ENCODE peak calls at places on chromosome 1, in nine cellular contexts. One of them, this sample, is unnamed.

GRCh38 chr1:178613271-178613945 is 100.5 kb downstream of the TEX35 start:
- DNase-seq in memory B cell: no peak
- DNase-seq in stimulated activated CD8-positive, alpha-beta memory T cell treated with anti-CD3 and anti-CD28 coated beads, Interleukin-12 subunit alpha, Interleukin-12 subunit beta, amount 100 ng/mL, for 4 hours: no peak
- DNase-seq in endothelial cell: no peak
- DNase-seq in GOT3: no peak
- DNase-seq in Caki2: no peak
- DNase-seq in astrocyte of the spinal cord: no peak
- DNase-seq in midbrain: no peak
- DNase-seq in amniotic stem cell: no peak
- DNase-seq in this sample: no peak

GRCh38 chr1:24369801-24370200 is 43.8 kb downstream of the STPG1 start:
- DNase-seq in astrocyte of the spinal cord: no peak
- DNase-seq in amniotic stem cell: no peak
- DNase-seq in stimulated activated CD8-positive, alpha-beta memory T cell treated with anti-CD3 and anti-CD28 coated beads, Interleukin-12 subunit alpha, Interleukin-12 subunit beta, amount 100 ng/mL, for 4 hours: no peak
- DNase-seq in midbrain: no peak
- DNase-seq in Caki2: no peak
- DNase-seq in memory B cell: no peak
- DNase-seq in endothelial cell: no peak
- DNase-seq in GOT3: no peak
- DNase-seq in this sample: no peak

GRCh38 chr1:24683713-24684162 is 40.6 kb downstream of the SRRM1 start:
- DNase-seq in amniotic stem cell: peak
- DNase-seq in stimulated activated CD8-positive, alpha-beta memory T cell treated with anti-CD3 and anti-CD28 coated beads, Interleukin-12 subunit alpha, Interleukin-12 subunit beta, amount 100 ng/mL, for 4 hours: no peak
- DNase-seq in memory B cell: no peak
- DNase-seq in midbrain: no peak
- DNase-seq in GOT3: no peak
- DNase-seq in Caki2: peak
- DNase-seq in astrocyte of the spinal cord: peak
- DNase-seq in endothelial cell: no peak
- DNase-seq in this sample: peak

GRCh38 chr1:231013391-231014015 is 26.6 kb downstream of the FAM89A start:
- DNase-seq in stimulated activated CD8-positive, alpha-beta memory T cell treated with anti-CD3 and anti-CD28 coated beads, Interleukin-12 subunit alpha, Interleukin-12 subunit beta, amount 100 ng/mL, for 4 hours: no peak
- DNase-seq in endothelial cell: no peak
- DNase-seq in midbrain: no peak
- DNase-seq in amniotic stem cell: no peak
- DNase-seq in Caki2: no peak
- DNase-seq in memory B cell: no peak
- DNase-seq in astrocyte of the spinal cord: no peak
- DNase-seq in GOT3: no peak
- DNase-seq in this sample: no peak

GRCh38 chr1:41289196-41289595 is 47.1 kb upstream of the SCMH1 start:
- DNase-seq in midbrain: no peak
- DNase-seq in endothelial cell: no peak
- DNase-seq in astrocyte of the spinal cord: no peak
- DNase-seq in amniotic stem cell: no peak
- DNase-seq in stimulated activated CD8-positive, alpha-beta memory T cell treated with anti-CD3 and anti-CD28 coated beads, Interleukin-12 subunit alpha, Interleukin-12 subunit beta, amount 100 ng/mL, for 4 hours: no peak
- DNase-seq in Caki2: no peak
- DNase-seq in GOT3: no peak
- DNase-seq in memory B cell: no peak
- DNase-seq in this sample: no peak

GRCh38 chr1:201831371-201831770 is 2.4 kb downstream of the IPO9 start:
- DNase-seq in GOT3: no peak
- DNase-seq in amniotic stem cell: no peak
- DNase-seq in memory B cell: no peak
- DNase-seq in midbrain: no peak
- DNase-seq in Caki2: no peak
- DNase-seq in stimulated activated CD8-positive, alpha-beta memory T cell treated with anti-CD3 and anti-CD28 coated beads, Interleukin-12 subunit alpha, Interleukin-12 subunit beta, amount 100 ng/mL, for 4 hours: no peak
- DNase-seq in endothelial cell: no peak
- DNase-seq in astrocyte of the spinal cord: no peak
- DNase-seq in this sample: no peak

GRCh38 chr1:211630236-211631081 is 45.0 kb downstream of the NEK2 start:
- DNase-seq in endothelial cell: no peak
- DNase-seq in amniotic stem cell: no peak
- DNase-seq in astrocyte of the spinal cord: no peak
- DNase-seq in memory B cell: no peak
- DNase-seq in GOT3: no peak
- DNase-seq in midbrain: no peak
- DNase-seq in Caki2: no peak
- DNase-seq in stimulated activated CD8-positive, alpha-beta memory T cell treated with anti-CD3 and anti-CD28 coated beads, Interleukin-12 subunit alpha, Interleukin-12 subunit beta, amount 100 ng/mL, for 4 hours: no peak
- DNase-seq in this sample: no peak

GRCh38 chr1:215569987-215570824 is 3.1 kb downstream of the KCTD3 start:
- DNase-seq in stimulated activated CD8-positive, alpha-beta memory T cell treated with anti-CD3 and anti-CD28 coated beads, Interleukin-12 subunit alpha, Interleukin-12 subunit beta, amount 100 ng/mL, for 4 hours: no peak
- DNase-seq in GOT3: no peak
- DNase-seq in astrocyte of the spinal cord: no peak
- DNase-seq in memory B cell: no peak
- DNase-seq in midbrain: no peak
- DNase-seq in amniotic stem cell: no peak
- DNase-seq in endothelial cell: no peak
- DNase-seq in Caki2: peak
- DNase-seq in this sample: no peak

GRCh38 chr1:17059391-17060128 is 5.7 kb upstream of the SDHB start:
- DNase-seq in Caki2: peak
- DNase-seq in GOT3: peak
- DNase-seq in endothelial cell: peak
- DNase-seq in astrocyte of the spinal cord: peak
- DNase-seq in amniotic stem cell: peak
- DNase-seq in midbrain: peak
- DNase-seq in memory B cell: peak
- DNase-seq in stimulated activated CD8-positive, alpha-beta memory T cell treated with anti-CD3 and anti-CD28 coated beads, Interleukin-12 subunit alpha, Interleukin-12 subunit beta, amount 100 ng/mL, for 4 hours: no peak
- DNase-seq in this sample: no peak

GRCh38 chr1:83909687-83910086 is 89.2 kb downstream of the TTLL7 start:
- DNase-seq in astrocyte of the spinal cord: no peak
- DNase-seq in amniotic stem cell: no peak
- DNase-seq in stimulated activated CD8-positive, alpha-beta memory T cell treated with anti-CD3 and anti-CD28 coated beads, Interleukin-12 subunit alpha, Interleukin-12 subunit beta, amount 100 ng/mL, for 4 hours: no peak
- DNase-seq in memory B cell: no peak
- DNase-seq in Caki2: no peak
- DNase-seq in midbrain: no peak
- DNase-seq in GOT3: no peak
- DNase-seq in endothelial cell: no peak
- DNase-seq in this sample: no peak

GRCh38 chr1:232486454-232487202 is 143.3 kb downstream of the SIPA1L2 start:
- DNase-seq in midbrain: no peak
- DNase-seq in GOT3: no peak
- DNase-seq in memory B cell: no peak
- DNase-seq in amniotic stem cell: no peak
- DNase-seq in astrocyte of the spinal cord: no peak
- DNase-seq in endothelial cell: no peak
- DNase-seq in Caki2: no peak
- DNase-seq in stimulated activated CD8-positive, alpha-beta memory T cell treated with anti-CD3 and anti-CD28 coated beads, Interleukin-12 subunit alpha, Interleukin-12 subunit beta, amount 100 ng/mL, for 4 hours: no peak
- DNase-seq in this sample: peak

GRCh38 chr1:201219481-201220387 is 29.1 kb downstream of the IGFN1 start:
- DNase-seq in astrocyte of the spinal cord: no peak
- DNase-seq in stimulated activated CD8-positive, alpha-beta memory T cell treated with anti-CD3 and anti-CD28 coated beads, Interleukin-12 subunit alpha, Interleukin-12 subunit beta, amount 100 ng/mL, for 4 hours: no peak
- DNase-seq in endothelial cell: no peak
- DNase-seq in memory B cell: no peak
- DNase-seq in midbrain: no peak
- DNase-seq in GOT3: no peak
- DNase-seq in Caki2: no peak
- DNase-seq in amniotic stem cell: no peak
- DNase-seq in this sample: no peak

GRCh38 chr1:153687346-153687745 is 8.9 kb downstream of the NPR1 start:
- DNase-seq in Caki2: no peak
- DNase-seq in astrocyte of the spinal cord: no peak
- DNase-seq in amniotic stem cell: no peak
- DNase-seq in memory B cell: no peak
- DNase-seq in midbrain: no peak
- DNase-seq in endothelial cell: no peak
- DNase-seq in GOT3: no peak
- DNase-seq in stimulated activated CD8-positive, alpha-beta memory T cell treated with anti-CD3 and anti-CD28 coated beads, Interleukin-12 subunit alpha, Interleukin-12 subunit beta, amount 100 ng/mL, for 4 hours: no peak
- DNase-seq in this sample: no peak

GRCh38 chr1:226405411-226405988 is 2.4 kb downstream of the PARP1 start:
- DNase-seq in GOT3: no peak
- DNase-seq in midbrain: no peak
- DNase-seq in astrocyte of the spinal cord: no peak
- DNase-seq in stimulated activated CD8-positive, alpha-beta memory T cell treated with anti-CD3 and anti-CD28 coated beads, Interleukin-12 subunit alpha, Interleukin-12 subunit beta, amount 100 ng/mL, for 4 hours: no peak
- DNase-seq in endothelial cell: no peak
- DNase-seq in Caki2: no peak
- DNase-seq in memory B cell: no peak
- DNase-seq in amniotic stem cell: no peak
- DNase-seq in this sample: no peak

GRCh38 chr1:150072959-150073358 is 5.4 kb downstream of the VPS45 start:
- DNase-seq in memory B cell: peak
- DNase-seq in astrocyte of the spinal cord: peak
- DNase-seq in stimulated activated CD8-positive, alpha-beta memory T cell treated with anti-CD3 and anti-CD28 coated beads, Interleukin-12 subunit alpha, Interleukin-12 subunit beta, amount 100 ng/mL, for 4 hours: no peak
- DNase-seq in Caki2: peak
- DNase-seq in endothelial cell: no peak
- DNase-seq in amniotic stem cell: no peak
- DNase-seq in GOT3: no peak
- DNase-seq in midbrain: no peak
- DNase-seq in this sample: no peak

GRCh38 chr1:96234299-96234698 is 487.3 kb upstream of the PTBP2 start:
- DNase-seq in stimulated activated CD8-positive, alpha-beta memory T cell treated with anti-CD3 and anti-CD28 coated beads, Interleukin-12 subunit alpha, Interleukin-12 subunit beta, amount 100 ng/mL, for 4 hours: no peak
- DNase-seq in memory B cell: no peak
- DNase-seq in GOT3: no peak
- DNase-seq in astrocyte of the spinal cord: peak
- DNase-seq in Caki2: no peak
- DNase-seq in midbrain: no peak
- DNase-seq in amniotic stem cell: no peak
- DNase-seq in endothelial cell: no peak
- DNase-seq in this sample: no peak

GRCh38 chr1:160634543-160635491 is 12.0 kb downstream of the SLAMF1 start:
- DNase-seq in astrocyte of the spinal cord: no peak
- DNase-seq in endothelial cell: no peak
- DNase-seq in stimulated activated CD8-positive, alpha-beta memory T cell treated with anti-CD3 and anti-CD28 coated beads, Interleukin-12 subunit alpha, Interleukin-12 subunit beta, amount 100 ng/mL, for 4 hours: no peak
- DNase-seq in memory B cell: no peak
- DNase-seq in midbrain: no peak
- DNase-seq in GOT3: no peak
- DNase-seq in amniotic stem cell: no peak
- DNase-seq in Caki2: no peak
- DNase-seq in this sample: no peak

GRCh38 chr1:229862017-229862774 is 204.8 kb upstream of the GALNT2 start:
- DNase-seq in amniotic stem cell: no peak
- DNase-seq in Caki2: no peak
- DNase-seq in stimulated activated CD8-positive, alpha-beta memory T cell treated with anti-CD3 and anti-CD28 coated beads, Interleukin-12 subunit alpha, Interleukin-12 subunit beta, amount 100 ng/mL, for 4 hours: no peak
- DNase-seq in memory B cell: no peak
- DNase-seq in midbrain: peak
- DNase-seq in astrocyte of the spinal cord: peak
- DNase-seq in GOT3: no peak
- DNase-seq in endothelial cell: no peak
- DNase-seq in this sample: no peak

GRCh38 chr1:110480356-110481096 is 29.6 kb downstream of the PROK1 start:
- DNase-seq in stimulated activated CD8-positive, alpha-beta memory T cell treated with anti-CD3 and anti-CD28 coated beads, Interleukin-12 subunit alpha, Interleukin-12 subunit beta, amount 100 ng/mL, for 4 hours: no peak
- DNase-seq in astrocyte of the spinal cord: no peak
- DNase-seq in GOT3: no peak
- DNase-seq in midbrain: no peak
- DNase-seq in memory B cell: no peak
- DNase-seq in Caki2: no peak
- DNase-seq in endothelial cell: no peak
- DNase-seq in amniotic stem cell: no peak
- DNase-seq in this sample: no peak

GRCh38 chr1:206470692-206471414 is 577 bp downstream of the IKBKE start:
- DNase-seq in stimulated activated CD8-positive, alpha-beta memory T cell treated with anti-CD3 and anti-CD28 coated beads, Interleukin-12 subunit alpha, Interleukin-12 subunit beta, amount 100 ng/mL, for 4 hours: peak
- DNase-seq in memory B cell: no peak
- DNase-seq in midbrain: no peak
- DNase-seq in Caki2: peak
- DNase-seq in endothelial cell: peak
- DNase-seq in astrocyte of the spinal cord: peak
- DNase-seq in amniotic stem cell: no peak
- DNase-seq in GOT3: no peak
- DNase-seq in this sample: peak

GRCh38 chr1:214603819-214604252 is 841 bp downstream of the CENPF start:
- DNase-seq in stimulated activated CD8-positive, alpha-beta memory T cell treated with anti-CD3 and anti-CD28 coated beads, Interleukin-12 subunit alpha, Interleukin-12 subunit beta, amount 100 ng/mL, for 4 hours: no peak
- DNase-seq in astrocyte of the spinal cord: no peak
- DNase-seq in Caki2: no peak
- DNase-seq in memory B cell: no peak
- DNase-seq in endothelial cell: no peak
- DNase-seq in GOT3: no peak
- DNase-seq in midbrain: no peak
- DNase-seq in amniotic stem cell: no peak
- DNase-seq in this sample: no peak

GRCh38 chr1:235056937-235057336 is 71.7 kb downstream of the TOMM20 start:
- DNase-seq in GOT3: no peak
- DNase-seq in amniotic stem cell: no peak
- DNase-seq in endothelial cell: no peak
- DNase-seq in Caki2: no peak
- DNase-seq in astrocyte of the spinal cord: no peak
- DNase-seq in stimulated activated CD8-positive, alpha-beta memory T cell treated with anti-CD3 and anti-CD28 coated beads, Interleukin-12 subunit alpha, Interleukin-12 subunit beta, amount 100 ng/mL, for 4 hours: no peak
- DNase-seq in midbrain: no peak
- DNase-seq in memory B cell: no peak
- DNase-seq in this sample: no peak

GRCh38 chr1:10475510-10475909 is 760 bp downstream of the PEX14 start:
- DNase-seq in endothelial cell: no peak
- DNase-seq in Caki2: no peak
- DNase-seq in astrocyte of the spinal cord: no peak
- DNase-seq in memory B cell: no peak
- DNase-seq in GOT3: no peak
- DNase-seq in amniotic stem cell: no peak
- DNase-seq in midbrain: no peak
- DNase-seq in stimulated activated CD8-positive, alpha-beta memory T cell treated with anti-CD3 and anti-CD28 coated beads, Interleukin-12 subunit alpha, Interleukin-12 subunit beta, amount 100 ng/mL, for 4 hours: no peak
- DNase-seq in this sample: no peak

GRCh38 chr1:37667023-37667769 is 25.1 kb upstream of the CDCA8 start:
- DNase-seq in memory B cell: no peak
- DNase-seq in astrocyte of the spinal cord: no peak
- DNase-seq in amniotic stem cell: no peak
- DNase-seq in GOT3: no peak
- DNase-seq in midbrain: no peak
- DNase-seq in stimulated activated CD8-positive, alpha-beta memory T cell treated with anti-CD3 and anti-CD28 coated beads, Interleukin-12 subunit alpha, Interleukin-12 subunit beta, amount 100 ng/mL, for 4 hours: no peak
- DNase-seq in endothelial cell: no peak
- DNase-seq in Caki2: no peak
- DNase-seq in this sample: no peak

GRCh38 chr1:174726167-174726879 is 273.4 kb upstream of the CACYBP start:
- DNase-seq in memory B cell: no peak
- DNase-seq in midbrain: peak
- DNase-seq in GOT3: no peak
- DNase-seq in amniotic stem cell: peak
- DNase-seq in astrocyte of the spinal cord: peak
- DNase-seq in stimulated activated CD8-positive, alpha-beta memory T cell treated with anti-CD3 and anti-CD28 coated beads, Interleukin-12 subunit alpha, Interleukin-12 subunit beta, amount 100 ng/mL, for 4 hours: no peak
- DNase-seq in endothelial cell: no peak
- DNase-seq in Caki2: peak
- DNase-seq in this sample: no peak

GRCh38 chr1:202958544-202959275 is 598 bp upstream of the ADIPOR1 start:
- DNase-seq in endothelial cell: no peak
- DNase-seq in stimulated activated CD8-positive, alpha-beta memory T cell treated with anti-CD3 and anti-CD28 coated beads, Interleukin-12 subunit alpha, Interleukin-12 subunit beta, amount 100 ng/mL, for 4 hours: no peak
- DNase-seq in astrocyte of the spinal cord: no peak
- DNase-seq in GOT3: no peak
- DNase-seq in midbrain: no peak
- DNase-seq in amniotic stem cell: no peak
- DNase-seq in Caki2: no peak
- DNase-seq in memory B cell: no peak
- DNase-seq in this sample: no peak

GRCh38 chr1:189769448-189769847 is 708.2 kb downstream of the BRINP3 start:
- DNase-seq in amniotic stem cell: no peak
- DNase-seq in GOT3: no peak
- DNase-seq in endothelial cell: no peak
- DNase-seq in Caki2: no peak
- DNase-seq in memory B cell: no peak
- DNase-seq in astrocyte of the spinal cord: peak
- DNase-seq in midbrain: no peak
- DNase-seq in stimulated activated CD8-positive, alpha-beta memory T cell treated with anti-CD3 and anti-CD28 coated beads, Interleukin-12 subunit alpha, Interleukin-12 subunit beta, amount 100 ng/mL, for 4 hours: no peak
- DNase-seq in this sample: no peak

GRCh38 chr1:214209260-214209808 is 71.6 kb upstream of the SMYD2 start:
- DNase-seq in amniotic stem cell: no peak
- DNase-seq in endothelial cell: no peak
- DNase-seq in memory B cell: no peak
- DNase-seq in stimulated activated CD8-positive, alpha-beta memory T cell treated with anti-CD3 and anti-CD28 coated beads, Interleukin-12 subunit alpha, Interleukin-12 subunit beta, amount 100 ng/mL, for 4 hours: no peak
- DNase-seq in Caki2: no peak
- DNase-seq in astrocyte of the spinal cord: no peak
- DNase-seq in GOT3: no peak
- DNase-seq in midbrain: no peak
- DNase-seq in this sample: no peak

GRCh38 chr1:228293816-228294500 is 86.1 kb downstream of the OBSCN start:
- DNase-seq in endothelial cell: no peak
- DNase-seq in midbrain: no peak
- DNase-seq in memory B cell: no peak
- DNase-seq in GOT3: no peak
- DNase-seq in Caki2: no peak
- DNase-seq in stimulated activated CD8-positive, alpha-beta memory T cell treated with anti-CD3 and anti-CD28 coated beads, Interleukin-12 subunit alpha, Interleukin-12 subunit beta, amount 100 ng/mL, for 4 hours: no peak
- DNase-seq in amniotic stem cell: no peak
- DNase-seq in astrocyte of the spinal cord: no peak
- DNase-seq in this sample: no peak

GRCh38 chr1:208581252-208581651 is 337.1 kb upstream of the PLXNA2 start:
- DNase-seq in astrocyte of the spinal cord: no peak
- DNase-seq in stimulated activated CD8-positive, alpha-beta memory T cell treated with anti-CD3 and anti-CD28 coated beads, Interleukin-12 subunit alpha, Interleukin-12 subunit beta, amount 100 ng/mL, for 4 hours: no peak
- DNase-seq in endothelial cell: no peak
- DNase-seq in GOT3: no peak
- DNase-seq in amniotic stem cell: no peak
- DNase-seq in Caki2: no peak
- DNase-seq in memory B cell: no peak
- DNase-seq in midbrain: no peak
- DNase-seq in this sample: no peak

GRCh38 chr1:41274827-41275519 is 32.9 kb upstream of the SCMH1 start:
- DNase-seq in memory B cell: no peak
- DNase-seq in Caki2: no peak
- DNase-seq in stimulated activated CD8-positive, alpha-beta memory T cell treated with anti-CD3 and anti-CD28 coated beads, Interleukin-12 subunit alpha, Interleukin-12 subunit beta, amount 100 ng/mL, for 4 hours: no peak
- DNase-seq in amniotic stem cell: no peak
- DNase-seq in endothelial cell: no peak
- DNase-seq in midbrain: peak
- DNase-seq in GOT3: no peak
- DNase-seq in astrocyte of the spinal cord: no peak
- DNase-seq in this sample: no peak

This sample was measured in epithelial cell of proximal tubule.